ENCODE peak calls at places on chromosomes 7 and 10, in four cellular contexts. J is stomach, Y is NCI-H1092 treated with DMSO at 0.1 percent for 48 hours, M is Calu3. D is an unnamed sample.

GRCh38 chr10:129517680-129518057 is 50.6 kb downstream of the MGMT start:
- DNase-seq in J (no peak), M (no peak), Y (no peak), D (no peak)

GRCh38 chr10:104122273-104123107 is 519 bp downstream of the SFR1 start:
- DNase-seq in M (no peak), J (no peak), Y (peak), D (no peak)

GRCh38 chr10:133142523-133143199 is 17.4 kb upstream of the KNDC1 start:
- DNase-seq in Y (no peak), J (no peak), M (no peak), D (peak)

GRCh38 chr10:75401569-75402485 is at the start of gene ZNF503:
- DNase-seq in Y (peak), M (peak), J (peak), D (no peak)

GRCh38 chr10:86265877-86266259 is 100.7 kb downstream of the GRID1 start:
- DNase-seq in Y (no peak), J (peak), M (no peak), D (peak)

GRCh38 chr7:52547301-52547920 is 488.0 kb upstream of the POM121L12 start:
- DNase-seq in Y (no peak), M (no peak), J (no peak), D (no peak)

GRCh38 chr7:97016392-97017196 is 8.0 kb downstream of the DLX5 start:
- DNase-seq in M (no peak), J (no peak), Y (peak), D (no peak)

GRCh38 chr7:98051118-98051744 is 55.4 kb upstream of the LMTK2 start:
- DNase-seq in Y (peak), M (peak), J (peak), D (peak)

GRCh38 chr7:22896917-22897316 is 74.3 kb upstream of the TOMM7 start:
- DNase-seq in J (no peak), Y (no peak), M (peak), D (no peak)

GRCh38 chr7:20320322-20320721 is 10.4 kb upstream of the ITGB8 start:
- DNase-seq in Y (no peak), J (no peak), M (no peak), D (no peak)

GRCh38 chr7:40551685-40552576 is 417.1 kb downstream of the SUGCT start:
- DNase-seq in Y (no peak), J (no peak), M (no peak), D (no peak)

GRCh38 chr10:14837003-14837755 is 658 bp downstream of the CDNF start:
- DNase-seq in J (no peak), Y (no peak), M (no peak), D (no peak)

GRCh38 chr10:33129181-33129928 is 171.3 kb upstream of the ITGB1 start:
- DNase-seq in M (no peak), J (no peak), Y (no peak), D (no peak)

GRCh38 chr7:130276796-130277762 is 10.4 kb downstream of the CPA2 start:
- DNase-seq in Y (peak), J (no peak), M (no peak), D (peak)

GRCh38 chr10:92420554-92421275 is 129.7 kb downstream of the MARCHF5 start:
- DNase-seq in M (no peak), Y (no peak), J (no peak), D (no peak)

GRCh38 chr7:26147030-26147429 is 5.0 kb upstream of the NFE2L3 start:
- DNase-seq in M (no peak), J (no peak), Y (no peak), D (no peak)

GRCh38 chr7:46927131-46927810 is 654.6 kb downstream of the TNS3 start:
- DNase-seq in M (peak), J (no peak), Y (peak), D (no peak)

GRCh38 chr7:153696242-153696641 is 356.0 kb upstream of the DPP6 start:
- DNase-seq in J (no peak), M (no peak), Y (no peak), D (no peak)

GRCh38 chr7:131843862-131844261 is 287.4 kb upstream of the PODXL start:
- DNase-seq in J (no peak), Y (no peak), M (peak), D (no peak)

GRCh38 chr10:88113232-88113631 is 249.8 kb downstream of the PTEN start:
- DNase-seq in Y (no peak), M (no peak), J (no peak), D (no peak)

GRCh38 chr7:78037603-78038002 is 239.0 kb downstream of the PHTF2 start:
- DNase-seq in Y (no peak), J (no peak), M (no peak), D (no peak)

GRCh38 chr10:22742678-22743077 is 28.3 kb upstream of the PIP4K2A start:
- DNase-seq in J (no peak), M (no peak), Y (no peak), D (no peak)

GRCh38 chr10:107918171-107918570 is 753.7 kb upstream of the SORCS1 start:
- DNase-seq in Y (no peak), J (no peak), M (no peak), D (no peak)

GRCh38 chr10:17290226-17290625 is 62.2 kb downstream of the VIM start:
- DNase-seq in M (peak), J (no peak), Y (peak), D (no peak)

GRCh38 chr10:92760609-92761008 is 70.9 kb downstream of the HHEX start:
- DNase-seq in M (no peak), J (no peak), Y (no peak), D (no peak)

GRCh38 chr7:73827568-73828106 is 3.2 kb upstream of the CLDN4 start:
- DNase-seq in J (peak), Y (peak), M (peak), D (no peak)

GRCh38 chr10:18545626-18546025 is 105.8 kb downstream of the NSUN6 start:
- DNase-seq in J (no peak), M (no peak), Y (no peak), D (no peak)

GRCh38 chr7:41006591-41006990 is 696.3 kb downstream of the INHBA start:
- DNase-seq in Y (no peak), J (no peak), M (peak), D (no peak)

GRCh38 chr10:95866448-95866842 is 41.3 kb upstream of the CC2D2B start:
- DNase-seq in Y (no peak), M (no peak), J (no peak), D (no peak)

GRCh38 chr7:410395-410910 is 109.2 kb downstream of the PDGFA start:
- DNase-seq in M (no peak), J (no peak), Y (no peak), D (no peak)

GRCh38 chr10:624605-625334 is 64.7 kb downstream of the DIP2C start:
- DNase-seq in J (no peak), M (peak), Y (peak), D (no peak)

GRCh38 chr10:70584941-70585544 is 17.5 kb downstream of the PRF1 start:
- DNase-seq in J (no peak), Y (peak), M (no peak), D (peak)

GRCh38 chr7:98186452-98187137 is 24.6 kb upstream of the BHLHA15 start:
- DNase-seq in J (no peak), Y (no peak), M (no peak), D (no peak)

GRCh38 chr10:31749981-31750850 is 178.4 kb downstream of the ARHGAP12 start:
- DNase-seq in Y (peak), J (no peak), M (no peak), D (no peak)

GRCh38 chr10:2122431-2123124 is 385.3 kb upstream of the ADARB2 start:
- DNase-seq in J (no peak), Y (no peak), M (no peak), D (no peak)

GRCh38 chr10:49647985-49648795 is 31.3 kb upstream of the C10orf53 start:
- DNase-seq in M (no peak), Y (no peak), J (peak), D (peak)

GRCh38 chr10:50794490-50794889 is 54.8 kb downstream of the ASAH2B start:
- DNase-seq in Y (no peak), J (no peak), M (no peak), D (no peak)

GRCh38 chr7:130888017-130888371 is 154.0 kb upstream of the KLF14 start:
- DNase-seq in M (no peak), Y (no peak), J (no peak), D (peak)

GRCh38 chr10:12742776-12743175 is 258.7 kb downstream of the CCDC3 start:
- DNase-seq in Y (no peak), M (no peak), J (no peak), D (no peak)

D was measured in activated effector memory CD4-positive, alpha-beta T cell treated with anti-CD3 and anti-CD28 coated beads, Interleukin-2, amount 50 U/mL, for 16 hours.